ENCODE peak calls at places on chromosomes 13 and 19, in four cellular contexts. One of them, this sample, is unnamed.

GRCh38 chr19:9940778-9941177 is 4.5 kb upstream of the OLFM2 start:
- DNase-seq in M059J: peak
- DNase-seq in NCI-H2029 treated with DMSO at 0.1 percent for 48 hours: no peak
- DNase-seq in activated CD4-positive, alpha-beta T cell treated with anti-CD3 and anti-CD28 coated beads for 48 hours: no peak
- DNase-seq in this sample: no peak

GRCh38 chr19:44003461-44004134 is 841 bp downstream of the ZNF230 start:
- DNase-seq in M059J: peak
- DNase-seq in NCI-H2029 treated with DMSO at 0.1 percent for 48 hours: no peak
- DNase-seq in activated CD4-positive, alpha-beta T cell treated with anti-CD3 and anti-CD28 coated beads for 48 hours: peak
- DNase-seq in this sample: peak

GRCh38 chr13:97878421-97879375 is 74.8 kb upstream of the IPO5 start:
- DNase-seq in M059J: peak
- DNase-seq in NCI-H2029 treated with DMSO at 0.1 percent for 48 hours: no peak
- DNase-seq in activated CD4-positive, alpha-beta T cell treated with anti-CD3 and anti-CD28 coated beads for 48 hours: no peak
- DNase-seq in this sample: no peak

GRCh38 chr13:42757678-42758420 is 23.5 kb upstream of the FAM216B start:
- DNase-seq in M059J: no peak
- DNase-seq in NCI-H2029 treated with DMSO at 0.1 percent for 48 hours: no peak
- DNase-seq in activated CD4-positive, alpha-beta T cell treated with anti-CD3 and anti-CD28 coated beads for 48 hours: no peak
- DNase-seq in this sample: no peak

GRCh38 chr19:35138305-35138799 is 272 bp upstream of the FXYD1 start:
- DNase-seq in M059J: no peak
- DNase-seq in NCI-H2029 treated with DMSO at 0.1 percent for 48 hours: no peak
- DNase-seq in activated CD4-positive, alpha-beta T cell treated with anti-CD3 and anti-CD28 coated beads for 48 hours: no peak
- DNase-seq in this sample: no peak

GRCh38 chr13:99280166-99280565 is 22.0 kb upstream of the GPR18 start:
- DNase-seq in M059J: peak
- DNase-seq in NCI-H2029 treated with DMSO at 0.1 percent for 48 hours: no peak
- DNase-seq in activated CD4-positive, alpha-beta T cell treated with anti-CD3 and anti-CD28 coated beads for 48 hours: no peak
- DNase-seq in this sample: no peak

GRCh38 chr13:39485314-39485700 is 117.7 kb downstream of the LHFPL6 start:
- DNase-seq in M059J: peak
- DNase-seq in NCI-H2029 treated with DMSO at 0.1 percent for 48 hours: no peak
- DNase-seq in activated CD4-positive, alpha-beta T cell treated with anti-CD3 and anti-CD28 coated beads for 48 hours: no peak
- DNase-seq in this sample: no peak

GRCh38 chr19:39401549-39402416 is 4.9 kb upstream of the ZFP36 start:
- DNase-seq in M059J: peak
- DNase-seq in NCI-H2029 treated with DMSO at 0.1 percent for 48 hours: no peak
- DNase-seq in activated CD4-positive, alpha-beta T cell treated with anti-CD3 and anti-CD28 coated beads for 48 hours: peak
- DNase-seq in this sample: peak

GRCh38 chr19:12035220-12036172 is at the start of gene ZNF433:
- DNase-seq in M059J: peak
- DNase-seq in NCI-H2029 treated with DMSO at 0.1 percent for 48 hours: peak
- DNase-seq in activated CD4-positive, alpha-beta T cell treated with anti-CD3 and anti-CD28 coated beads for 48 hours: peak
- DNase-seq in this sample: peak

GRCh38 chr19:16886305-16886880 is 2.4 kb upstream of the F2RL3 start:
- DNase-seq in M059J: peak
- DNase-seq in NCI-H2029 treated with DMSO at 0.1 percent for 48 hours: no peak
- DNase-seq in activated CD4-positive, alpha-beta T cell treated with anti-CD3 and anti-CD28 coated beads for 48 hours: no peak
- DNase-seq in this sample: no peak

GRCh38 chr19:17450264-17451075 is 2.0 kb upstream of the TMEM221 start:
- DNase-seq in M059J: peak
- DNase-seq in NCI-H2029 treated with DMSO at 0.1 percent for 48 hours: no peak
- DNase-seq in activated CD4-positive, alpha-beta T cell treated with anti-CD3 and anti-CD28 coated beads for 48 hours: peak
- DNase-seq in this sample: peak

GRCh38 chr13:105220886-105221285 is 1314.6 kb downstream of the EFNB2 start:
- DNase-seq in M059J: peak
- DNase-seq in NCI-H2029 treated with DMSO at 0.1 percent for 48 hours: no peak
- DNase-seq in activated CD4-positive, alpha-beta T cell treated with anti-CD3 and anti-CD28 coated beads for 48 hours: no peak
- DNase-seq in this sample: no peak

GRCh38 chr19:29812080-29812880 is 489 bp downstream of the CCNE1 start:
- DNase-seq in M059J: no peak
- DNase-seq in NCI-H2029 treated with DMSO at 0.1 percent for 48 hours: no peak
- DNase-seq in activated CD4-positive, alpha-beta T cell treated with anti-CD3 and anti-CD28 coated beads for 48 hours: peak
- DNase-seq in this sample: peak

GRCh38 chr19:39110263-39110967 is 15.2 kb upstream of the PAK4 start:
- DNase-seq in M059J: peak
- DNase-seq in NCI-H2029 treated with DMSO at 0.1 percent for 48 hours: peak
- DNase-seq in activated CD4-positive, alpha-beta T cell treated with anti-CD3 and anti-CD28 coated beads for 48 hours: peak
- DNase-seq in this sample: peak

GRCh38 chr19:4220188-4220587 is 9.1 kb upstream of the EBI3 start:
- DNase-seq in M059J: no peak
- DNase-seq in NCI-H2029 treated with DMSO at 0.1 percent for 48 hours: no peak
- DNase-seq in activated CD4-positive, alpha-beta T cell treated with anti-CD3 and anti-CD28 coated beads for 48 hours: no peak
- DNase-seq in this sample: no peak

GRCh38 chr13:45873491-45874360 is 22.2 kb upstream of the SIAH3 start:
- DNase-seq in M059J: peak
- DNase-seq in NCI-H2029 treated with DMSO at 0.1 percent for 48 hours: no peak
- DNase-seq in activated CD4-positive, alpha-beta T cell treated with anti-CD3 and anti-CD28 coated beads for 48 hours: no peak
- DNase-seq in this sample: no peak

GRCh38 chr13:34039678-34040077 is 221.7 kb downstream of the RFC3 start:
- DNase-seq in M059J: no peak
- DNase-seq in NCI-H2029 treated with DMSO at 0.1 percent for 48 hours: no peak
- DNase-seq in activated CD4-positive, alpha-beta T cell treated with anti-CD3 and anti-CD28 coated beads for 48 hours: no peak
- DNase-seq in this sample: no peak

GRCh38 chr19:54630784-54631183 is 500 bp downstream of the LILRB1 start:
- DNase-seq in M059J: no peak
- DNase-seq in NCI-H2029 treated with DMSO at 0.1 percent for 48 hours: no peak
- DNase-seq in activated CD4-positive, alpha-beta T cell treated with anti-CD3 and anti-CD28 coated beads for 48 hours: no peak
- DNase-seq in this sample: no peak

GRCh38 chr13:26561636-26562537 is 4.4 kb downstream of the WASF3 start:
- DNase-seq in M059J: peak
- DNase-seq in NCI-H2029 treated with DMSO at 0.1 percent for 48 hours: no peak
- DNase-seq in activated CD4-positive, alpha-beta T cell treated with anti-CD3 and anti-CD28 coated beads for 48 hours: no peak
- DNase-seq in this sample: no peak

GRCh38 chr19:16078311-16078758 is 2.0 kb downstream of the TPM4 start:
- DNase-seq in M059J: peak
- DNase-seq in NCI-H2029 treated with DMSO at 0.1 percent for 48 hours: no peak
- DNase-seq in activated CD4-positive, alpha-beta T cell treated with anti-CD3 and anti-CD28 coated beads for 48 hours: peak
- DNase-seq in this sample: no peak

GRCh38 chr19:51742736-51743288 is 8.9 kb downstream of the FPR1 start:
- DNase-seq in M059J: peak
- DNase-seq in NCI-H2029 treated with DMSO at 0.1 percent for 48 hours: no peak
- DNase-seq in activated CD4-positive, alpha-beta T cell treated with anti-CD3 and anti-CD28 coated beads for 48 hours: no peak
- DNase-seq in this sample: no peak

GRCh38 chr19:10662384-10663251 is 8.5 kb downstream of the ILF3 start:
- DNase-seq in M059J: no peak
- DNase-seq in NCI-H2029 treated with DMSO at 0.1 percent for 48 hours: no peak
- DNase-seq in activated CD4-positive, alpha-beta T cell treated with anti-CD3 and anti-CD28 coated beads for 48 hours: peak
- DNase-seq in this sample: no peak

GRCh38 chr19:719081-719512 is 10.4 kb downstream of the PALM start:
- DNase-seq in M059J: no peak
- DNase-seq in NCI-H2029 treated with DMSO at 0.1 percent for 48 hours: no peak
- DNase-seq in activated CD4-positive, alpha-beta T cell treated with anti-CD3 and anti-CD28 coated beads for 48 hours: no peak
- DNase-seq in this sample: peak

GRCh38 chr19:51034704-51035103 is at the start of gene KLK12:
- DNase-seq in M059J: no peak
- DNase-seq in NCI-H2029 treated with DMSO at 0.1 percent for 48 hours: peak
- DNase-seq in activated CD4-positive, alpha-beta T cell treated with anti-CD3 and anti-CD28 coated beads for 48 hours: no peak
- DNase-seq in this sample: no peak

GRCh38 chr13:21081926-21082325 is 20.5 kb upstream of the LATS2 start:
- DNase-seq in M059J: no peak
- DNase-seq in NCI-H2029 treated with DMSO at 0.1 percent for 48 hours: no peak
- DNase-seq in activated CD4-positive, alpha-beta T cell treated with anti-CD3 and anti-CD28 coated beads for 48 hours: no peak
- DNase-seq in this sample: no peak

GRCh38 chr13:93409816-93410215 is 183.2 kb downstream of the GPC6 start:
- DNase-seq in M059J: no peak
- DNase-seq in NCI-H2029 treated with DMSO at 0.1 percent for 48 hours: no peak
- DNase-seq in activated CD4-positive, alpha-beta T cell treated with anti-CD3 and anti-CD28 coated beads for 48 hours: no peak
- DNase-seq in this sample: no peak

GRCh38 chr19:15180451-15181390 is 20.1 kb downstream of the NOTCH3 start:
- DNase-seq in M059J: no peak
- DNase-seq in NCI-H2029 treated with DMSO at 0.1 percent for 48 hours: peak
- DNase-seq in activated CD4-positive, alpha-beta T cell treated with anti-CD3 and anti-CD28 coated beads for 48 hours: no peak
- DNase-seq in this sample: no peak

GRCh38 chr13:43058318-43058674 is 34.9 kb downstream of the DNAJC15 start:
- DNase-seq in M059J: peak
- DNase-seq in NCI-H2029 treated with DMSO at 0.1 percent for 48 hours: no peak
- DNase-seq in activated CD4-positive, alpha-beta T cell treated with anti-CD3 and anti-CD28 coated beads for 48 hours: peak
- DNase-seq in this sample: no peak

GRCh38 chr13:97295279-97296182 is 73.4 kb downstream of the MBNL2 start:
- DNase-seq in M059J: peak
- DNase-seq in NCI-H2029 treated with DMSO at 0.1 percent for 48 hours: no peak
- DNase-seq in activated CD4-positive, alpha-beta T cell treated with anti-CD3 and anti-CD28 coated beads for 48 hours: no peak
- DNase-seq in this sample: no peak

GRCh38 chr19:55657004-55657747 is 2.3 kb downstream of the U2AF2 start:
- DNase-seq in M059J: no peak
- DNase-seq in NCI-H2029 treated with DMSO at 0.1 percent for 48 hours: no peak
- DNase-seq in activated CD4-positive, alpha-beta T cell treated with anti-CD3 and anti-CD28 coated beads for 48 hours: no peak
- DNase-seq in this sample: no peak

GRCh38 chr13:30058429-30058828 is 208.0 kb upstream of the UBL3 start:
- DNase-seq in M059J: no peak
- DNase-seq in NCI-H2029 treated with DMSO at 0.1 percent for 48 hours: no peak
- DNase-seq in activated CD4-positive, alpha-beta T cell treated with anti-CD3 and anti-CD28 coated beads for 48 hours: no peak
- DNase-seq in this sample: no peak

GRCh38 chr13:59743195-59743594 is 420.5 kb downstream of the DIAPH3 start:
- DNase-seq in M059J: no peak
- DNase-seq in NCI-H2029 treated with DMSO at 0.1 percent for 48 hours: no peak
- DNase-seq in activated CD4-positive, alpha-beta T cell treated with anti-CD3 and anti-CD28 coated beads for 48 hours: no peak
- DNase-seq in this sample: no peak